ENCODE peak calls at places on chromosomes 5 and 9, in six cellular contexts. U is sigmoid colon, L is NB4, I is IMR-90, Z is vagina, E is H1. V is an unnamed sample.

GRCh38 chr9:108813951-108814601 is 41.7 kb downstream of the ACTL7B start:
- DNase-seq in U (no peak), L (peak), I (no peak), Z (no peak), E (peak), V (no peak)

GRCh38 chr5:31361234-31361633 is 167.7 kb downstream of the CDH6 start:
- DNase-seq in U (peak), L (no peak), I (peak), Z (no peak), E (no peak), V (no peak)

GRCh38 chr9:73871636-73872035 is 625.5 kb upstream of the RORB start:
- DNase-seq in U (no peak), L (no peak), I (no peak), Z (no peak), E (no peak), V (no peak)

GRCh38 chr9:78369644-78370219 is 72.8 kb downstream of the PSAT1 start:
- DNase-seq in U (peak), L (peak), I (peak), Z (no peak), E (peak), V (peak)

GRCh38 chr9:131971482-131972074 is 108.1 kb downstream of the MED27 start:
- DNase-seq in U (no peak), L (peak), I (no peak), Z (no peak), E (no peak), V (no peak)

GRCh38 chr9:98882569-98882923 is 61.2 kb upstream of the COL15A1 start:
- DNase-seq in U (no peak), L (no peak), I (no peak), Z (no peak), E (no peak), V (no peak)

GRCh38 chr9:4583001-4583400 is 79.1 kb upstream of the PLPP6 start:
- DNase-seq in U (no peak), L (no peak), I (no peak), Z (no peak), E (no peak), V (no peak)

GRCh38 chr5:181188700-181189362 is 16.2 kb downstream of the TRIM7 start:
- DNase-seq in U (peak), L (peak), I (peak), Z (no peak), E (no peak), V (peak)

GRCh38 chr9:137670391-137671195 is 51.8 kb downstream of the EHMT1 start:
- DNase-seq in U (peak), L (no peak), I (no peak), Z (no peak), E (no peak), V (no peak)

GRCh38 chr5:179375236-179375685 is 30.0 kb upstream of the ADAMTS2 start:
- DNase-seq in U (no peak), L (peak), I (no peak), Z (no peak), E (no peak), V (no peak)

DNA sequence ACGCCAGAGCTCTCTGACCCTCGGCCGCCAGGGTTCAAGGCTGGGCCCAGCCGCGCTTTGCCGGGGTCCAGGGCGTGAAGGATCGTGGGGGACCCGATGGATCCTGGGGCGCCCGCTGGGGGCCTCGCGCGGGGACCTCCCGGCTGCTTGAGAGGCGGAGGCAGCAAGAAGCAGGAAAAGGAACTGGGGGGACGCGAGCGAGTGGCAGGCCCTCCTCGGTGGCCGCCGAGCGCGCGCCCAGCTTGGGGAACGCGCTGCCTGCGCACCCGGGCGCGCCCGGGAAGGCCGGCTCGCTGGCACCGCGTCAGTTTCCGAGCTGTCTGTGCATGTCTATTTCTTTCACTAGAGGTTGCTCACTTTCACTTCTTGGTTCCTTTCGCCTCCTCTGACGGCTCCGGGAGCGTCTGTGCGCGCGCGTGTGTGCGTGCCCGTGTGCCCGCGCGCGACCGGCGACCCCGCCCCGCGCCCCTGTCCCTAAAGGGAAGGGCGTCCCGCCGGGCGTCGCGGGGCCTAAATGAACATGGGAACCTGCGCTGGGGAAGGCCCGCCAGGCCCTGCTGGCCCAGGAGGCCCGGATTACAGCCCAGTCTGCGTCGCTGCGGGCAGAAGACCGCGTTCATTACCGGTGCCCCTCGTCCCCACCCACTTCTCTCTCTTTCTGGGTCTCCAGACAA is 205.5 kb upstream of the IER5L start:
- DNase-seq in U (peak), L (peak), I (peak), Z (no peak), E (no peak), V (peak)
- TF ChIP-seq POLR2A in U (no peak), L (no peak), I (no peak), Z (no peak), E (no peak), V (no peak)

GRCh38 chr5:1687301-1687970 is 112.2 kb downstream of the MRPL36 start:
- DNase-seq in U (no peak), L (no peak), I (no peak), Z (no peak), E (no peak), V (no peak)

GRCh38 chr5:1681955-1682354 is 117.7 kb downstream of the MRPL36 start:
- DNase-seq in U (no peak), L (no peak), I (no peak), Z (no peak), E (no peak), V (no peak)

GRCh38 chr5:1686066-1686802 is 113.4 kb downstream of the MRPL36 start:
- DNase-seq in U (no peak), L (no peak), I (no peak), Z (no peak), E (no peak), V (no peak)

GRCh38 chr5:1685076-1685475 is 114.6 kb downstream of the MRPL36 start:
- DNase-seq in U (no peak), L (no peak), I (no peak), Z (no peak), E (no peak), V (no peak)
- TF ChIP-seq CTCF in U (no peak), L (no peak), I (no peak), Z (no peak), E (no peak), V (no peak)

GRCh38 chr9:126526218-126527108 is 87.3 kb upstream of the LMX1B start:
- DNase-seq in U (peak), L (no peak), I (no peak), Z (no peak), E (no peak), V (no peak)

GRCh38 chr9:126524353-126525077 is 89.2 kb upstream of the LMX1B start:
- DNase-seq in U (peak), L (no peak), I (no peak), Z (no peak), E (no peak), V (no peak)

GRCh38 chr9:126528967-126529366 is 84.8 kb upstream of the LMX1B start:
- DNase-seq in U (no peak), L (no peak), I (no peak), Z (no peak), E (no peak), V (no peak)

GRCh38 chr9:126528111-126528510 is 85.6 kb upstream of the LMX1B start:
- DNase-seq in U (no peak), L (no peak), I (no peak), Z (no peak), E (no peak), V (no peak)

DNA sequence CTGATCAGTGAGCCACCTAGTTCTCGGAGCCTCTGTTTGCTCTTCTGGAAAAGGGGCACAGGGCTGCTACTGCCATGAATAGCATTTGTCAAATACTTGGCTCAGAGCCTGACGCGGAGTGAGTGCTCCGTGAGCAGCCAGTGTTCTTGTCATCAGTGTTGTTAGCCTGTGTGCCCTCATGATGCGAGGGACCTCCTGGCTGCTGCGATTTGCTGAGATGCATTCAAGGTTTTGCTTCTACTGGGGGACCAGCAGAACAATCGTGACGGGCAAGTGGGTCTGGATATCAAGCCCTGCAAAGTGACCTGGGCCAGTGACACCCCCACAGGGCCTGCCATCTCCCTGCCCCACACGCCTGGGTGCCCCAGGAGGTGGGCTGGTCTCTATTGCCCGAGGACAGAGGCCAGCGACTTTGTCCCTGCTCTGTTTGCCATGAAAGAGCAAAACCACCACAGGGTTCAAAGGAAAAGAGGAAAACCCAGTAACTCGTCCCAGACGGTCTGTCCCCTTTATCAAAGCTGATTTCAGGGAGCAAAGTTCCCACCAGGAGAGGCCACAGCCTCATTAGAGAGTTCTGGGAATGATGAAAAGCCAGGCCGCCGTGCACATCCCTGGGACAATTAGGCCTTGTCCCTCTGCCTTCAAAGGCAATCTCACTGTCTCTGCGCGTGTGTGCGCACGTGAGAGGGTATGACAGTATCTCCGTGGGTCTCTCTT is 86.5 kb upstream of the LMX1B start:
- DNase-seq in U (peak), L (no peak), I (no peak), Z (no peak), E (no peak), V (no peak)
- TF ChIP-seq POLR2A in U (no peak), L (no peak), I (no peak), Z (no peak), E (no peak), V (no peak)

GRCh38 chr5:157581870-157582269 is 6.3 kb upstream of the ADAM19 start:
- DNase-seq in U (no peak), L (no peak), I (no peak), Z (no peak), E (no peak), V (no peak)

GRCh38 chr5:157578079-157578780 is 2.7 kb upstream of the ADAM19 start:
- DNase-seq in U (no peak), L (no peak), I (no peak), Z (no peak), E (no peak), V (no peak)

GRCh38 chr5:157584628-157585027 is 9.1 kb upstream of the ADAM19 start:
- DNase-seq in U (no peak), L (no peak), I (no peak), Z (no peak), E (no peak), V (no peak)

DNA sequence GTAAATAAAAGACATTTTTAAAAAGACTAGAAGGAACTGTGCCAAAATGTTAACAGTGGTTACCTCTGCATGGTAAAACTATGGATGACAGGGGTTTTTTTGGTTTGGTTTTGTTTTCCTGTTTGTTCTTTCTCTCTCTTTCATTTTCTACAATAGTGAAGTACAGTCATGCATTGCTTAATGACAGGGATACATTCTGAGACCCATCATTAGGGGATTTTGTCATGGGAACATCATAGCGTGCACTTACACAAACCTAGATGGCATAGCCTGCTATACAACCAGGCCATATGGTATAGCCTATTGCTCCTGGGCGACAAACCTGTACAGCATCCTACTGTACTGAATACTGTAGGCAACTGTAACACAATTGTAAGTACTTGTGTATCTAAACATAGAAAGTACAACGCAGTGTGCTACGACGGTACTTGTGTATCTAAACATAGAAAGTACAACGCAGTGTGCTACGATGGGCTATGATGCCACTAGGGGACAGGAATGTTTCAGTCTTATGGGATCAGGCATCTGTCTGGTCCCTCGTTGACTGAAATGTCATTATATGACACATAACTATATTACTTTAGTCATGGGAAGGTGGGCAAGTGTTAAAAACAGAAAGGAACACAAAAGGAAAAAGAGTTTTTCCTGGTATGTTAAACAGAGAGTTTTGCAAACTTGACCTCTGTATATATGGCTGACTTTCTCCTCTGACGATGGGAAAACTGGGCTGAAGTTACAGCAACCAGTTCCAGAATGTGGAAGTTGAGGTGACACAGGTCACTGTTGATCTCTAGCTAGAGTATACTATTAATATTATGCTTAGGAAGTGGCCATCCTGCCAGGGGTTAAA is 7.4 kb upstream of the ADAM19 start:
- DNase-seq in U (no peak), L (no peak), I (no peak), Z (no peak), E (no peak), V (no peak)
- TF ChIP-seq CTCF in U (no peak), L (no peak), I (no peak), Z (no peak), E (no peak), V (no peak)

GRCh38 chr9:37753489-37754190 is at the start of gene TRMT10B:
- DNase-seq in U (peak), L (peak), I (peak), Z (no peak), E (no peak), V (peak)
- TF ChIP-seq POLR2A in U (peak), L (no peak), I (no peak), Z (no peak), E (no peak), V (peak)

V was measured in uterus.